ENCODE peak calls at places on chromosomes 5 and 9, in four cellular contexts. F, L, Y and A are unnamed samples.

GRCh38 chr5:102764381-102765005 is 9.4 kb downstream of the PAM start:
- DNase-seq in Y (no peak), L (no peak), F (no peak), A (no peak)

GRCh38 chr5:132420706-132421272 is 51.3 kb downstream of the SLC22A5 start:
- DNase-seq in Y (no peak), L (no peak), F (no peak), A (no peak)

GRCh38 chr9:8733096-8733954 is 933.7 kb upstream of the DMAC1 start:
- DNase-seq in L (no peak), F (no peak), Y (no peak), A (no peak)

GRCh38 chr5:89338935-89339334 is 456.0 kb upstream of the MEF2C start:
- DNase-seq in Y (peak), L (peak), F (no peak), A (no peak)

GRCh38 chr9:109796081-109796480 is 16.1 kb downstream of the PALM2AKAP2 start:
- DNase-seq in F (no peak), Y (no peak), L (no peak), A (no peak)

GRCh38 chr9:133869674-133870419 is 122.3 kb downstream of the VAV2 start:
- DNase-seq in L (no peak), F (no peak), Y (no peak), A (no peak)

GRCh38 chr5:100802188-100802587 is 100.9 kb downstream of the ST8SIA4 start:
- DNase-seq in F (no peak), L (no peak), Y (no peak), A (no peak)

GRCh38 chr9:137127301-137128157 is 11.4 kb upstream of the GRIN1 start:
- DNase-seq in F (no peak), L (no peak), Y (no peak), A (no peak)

GRCh38 chr5:157870837-157871834 is 12.2 kb upstream of the CLINT1 start:
- DNase-seq in Y (peak), L (no peak), F (no peak), A (no peak)

GRCh38 chr9:98742325-98743280 is 33.9 kb upstream of the GABBR2 start:
- DNase-seq in L (peak), F (no peak), Y (peak), A (no peak)

GRCh38 chr9:19641046-19641445 is 147.8 kb downstream of the SLC24A2 start:
- DNase-seq in F (no peak), Y (no peak), L (no peak), A (no peak)

GRCh38 chr5:169763437-169764301 is 126.6 kb downstream of the DOCK2 start:
- DNase-seq in Y (peak), F (no peak), L (no peak), A (no peak)

GRCh38 chr9:16721972-16722371 is 148.5 kb downstream of the BNC2 start:
- DNase-seq in L (no peak), F (no peak), Y (no peak), A (no peak)

GRCh38 chr5:152329191-152329590 is 75.9 kb downstream of the NMUR2 start:
- DNase-seq in L (no peak), F (no peak), Y (no peak), A (no peak)

GRCh38 chr5:81097733-81098132 is 135.4 kb upstream of the CKMT2 start:
- DNase-seq in F (no peak), Y (no peak), L (peak), A (no peak)

GRCh38 chr5:140327589-140327988 is 18.8 kb downstream of the HBEGF start:
- DNase-seq in Y (no peak), L (no peak), F (no peak), A (no peak)

GRCh38 chr9:134407123-134407779 is 81.0 kb downstream of the RXRA start:
- DNase-seq in L (peak), Y (peak), F (peak), A (peak)

GRCh38 chr5:115069087-115069968 is 100.4 kb downstream of the TRIM36 start:
- DNase-seq in F (peak), L (peak), Y (peak), A (no peak)

GRCh38 chr9:76985581-76985980 is 33.9 kb upstream of the FOXB2 start:
- DNase-seq in Y (no peak), L (no peak), F (no peak), A (no peak)

GRCh38 chr9:29806941-29807625 is 2233.8 kb upstream of the C9orf72 start:
- DNase-seq in Y (peak), L (no peak), F (no peak), A (no peak)

GRCh38 chr9:10612649-10613398 is at the start of gene PTPRD:
- DNase-seq in Y (no peak), F (peak), L (no peak), A (no peak)

GRCh38 chr9:135332979-135333748 is 146.4 kb upstream of the PPP1R26 start:
- DNase-seq in F (peak), Y (no peak), L (no peak), A (peak)

GRCh38 chr5:134114886-134115805 is 665 bp downstream of the TCF7 start:
- DNase-seq in F (peak), L (no peak), Y (no peak), A (no peak)

GRCh38 chr9:78821126-78821822 is 524.3 kb downstream of the PSAT1 start:
- DNase-seq in L (no peak), F (no peak), Y (peak), A (no peak)

GRCh38 chr5:136020383-136021015 is 8.3 kb upstream of the TGFBI start:
- DNase-seq in L (peak), Y (peak), F (no peak), A (no peak)

GRCh38 chr5:145568581-145568980 is 266.6 kb downstream of the PRELID2 start:
- DNase-seq in F (no peak), Y (no peak), L (no peak), A (no peak)

GRCh38 chr5:122221857-122222256 is 90.2 kb upstream of the SNCAIP start:
- DNase-seq in F (no peak), Y (no peak), L (no peak), A (no peak)
- TF ChIP-seq CTCF in F (no peak), Y (no peak), L (no peak), A (no peak)

GRCh38 chr9:34991833-34992375 is 2.4 kb downstream of the DNAJB5 start:
- DNase-seq in L (no peak), Y (no peak), F (no peak), A (no peak)
- TF ChIP-seq CTCF in L (no peak), Y (peak), F (no peak), A (no peak)

GRCh38 chr5:154849791-154850201 is 607 bp downstream of the FAXDC2 start:
- DNase-seq in L (no peak), F (no peak), Y (peak), A (no peak)
- TF ChIP-seq CTCF in L (no peak), F (no peak), Y (no peak), A (no peak)

GRCh38 chr5:97729938-97730337 is 546.9 kb upstream of the RIOK2 start:
- DNase-seq in L (no peak), Y (no peak), F (no peak), A (no peak)

GRCh38 chr5:97728920-97729319 is 545.9 kb upstream of the RIOK2 start:
- DNase-seq in Y (no peak), L (no peak), F (no peak), A (no peak)

GRCh38 chr5:97726106-97726505 is 543.1 kb upstream of the RIOK2 start:
- DNase-seq in F (no peak), Y (peak), L (no peak), A (no peak)
- TF ChIP-seq CTCF in F (peak), Y (peak), L (no peak), A (no peak)

DNA sequence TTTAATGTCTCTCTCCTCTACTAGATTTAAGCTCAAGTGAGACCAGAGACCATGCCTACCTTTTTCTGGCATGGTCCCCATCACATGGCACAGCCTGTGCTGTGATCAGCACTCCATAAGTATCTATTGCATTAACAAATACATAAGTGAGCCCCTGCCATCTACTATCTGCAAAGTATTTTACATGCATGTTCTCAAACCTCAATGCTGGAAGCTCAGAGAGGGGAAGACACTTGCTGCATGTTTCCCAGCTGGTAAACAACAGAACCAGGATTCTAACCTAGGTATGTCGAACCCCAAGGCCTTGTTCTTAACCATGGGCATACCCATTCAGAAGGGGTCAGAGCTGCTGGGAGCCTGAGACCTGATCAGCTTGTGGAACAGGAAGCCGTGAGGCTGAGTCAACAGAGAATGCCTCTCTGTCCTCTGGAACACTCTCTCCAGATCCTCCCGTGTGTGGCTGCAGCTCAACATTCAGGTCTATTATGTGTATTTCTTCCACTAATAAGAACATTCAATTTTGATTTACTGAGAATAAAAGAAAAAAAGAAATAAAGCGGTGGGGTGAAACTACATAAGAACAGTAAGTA is 232.5 kb upstream of the MSX2 start:
- DNase-seq in F (no peak), L (no peak), Y (no peak), A (no peak)
- TF ChIP-seq CTCF in F (no peak), L (no peak), Y (no peak), A (no peak)

DNA sequence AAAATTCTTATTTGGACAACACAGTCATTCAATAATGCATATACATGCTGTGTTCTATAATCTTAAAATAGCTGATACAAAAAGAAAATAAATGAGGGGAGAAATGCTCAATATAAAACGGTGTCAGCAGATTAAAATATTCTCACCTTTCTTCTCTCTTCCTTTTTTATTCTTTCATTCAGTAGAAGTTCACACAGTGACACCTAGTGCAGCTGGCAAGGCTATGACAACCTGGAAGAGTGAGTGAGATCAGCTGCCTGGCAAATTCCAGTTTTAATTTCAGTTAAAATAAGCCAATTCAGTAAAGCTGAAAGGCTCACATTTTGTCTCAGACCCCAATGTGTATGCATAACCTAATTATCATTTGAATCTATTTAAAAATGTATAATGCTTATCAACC is 150.3 kb downstream of the RASEF start:
- DNase-seq in F (no peak), L (no peak), Y (no peak), A (no peak)
- TF ChIP-seq CTCF in F (no peak), L (no peak), Y (no peak), A (no peak)

GRCh38 chr5:174585472-174585871 is 138.9 kb upstream of the MSX2 start:
- DNase-seq in Y (no peak), F (no peak), L (no peak), A (no peak)

GRCh38 chr5:174583071-174583470 is 141.3 kb upstream of the MSX2 start:
- DNase-seq in L (no peak), F (no peak), Y (no peak), A (no peak)

GRCh38 chr5:174576042-174576441 is 148.3 kb upstream of the MSX2 start:
- DNase-seq in F (no peak), L (no peak), Y (no peak), A (no peak)

DNA sequence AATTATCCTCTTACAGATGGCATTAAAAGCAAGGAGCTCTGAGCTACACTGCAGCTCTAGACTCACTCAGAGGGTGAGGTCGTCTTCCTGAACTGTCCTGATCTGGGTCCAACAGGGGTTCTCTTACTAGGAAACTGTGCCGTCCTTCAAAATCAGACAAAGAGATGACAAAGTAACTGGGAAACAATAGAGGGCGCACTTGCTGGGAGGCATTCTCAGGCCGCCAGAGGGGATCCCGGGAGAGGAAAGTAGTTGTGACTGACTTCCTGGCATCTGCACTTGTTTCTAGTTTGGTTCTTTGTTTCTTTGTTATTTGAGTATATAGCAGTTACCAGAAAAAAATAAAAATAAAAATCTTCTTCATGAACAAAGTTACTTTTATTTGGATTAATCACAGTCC is 142.9 kb upstream of the MSX2 start:
- DNase-seq in Y (no peak), L (no peak), F (peak), A (no peak)
- TF ChIP-seq CTCF in Y (no peak), L (peak), F (no peak), A (peak)

DNA sequence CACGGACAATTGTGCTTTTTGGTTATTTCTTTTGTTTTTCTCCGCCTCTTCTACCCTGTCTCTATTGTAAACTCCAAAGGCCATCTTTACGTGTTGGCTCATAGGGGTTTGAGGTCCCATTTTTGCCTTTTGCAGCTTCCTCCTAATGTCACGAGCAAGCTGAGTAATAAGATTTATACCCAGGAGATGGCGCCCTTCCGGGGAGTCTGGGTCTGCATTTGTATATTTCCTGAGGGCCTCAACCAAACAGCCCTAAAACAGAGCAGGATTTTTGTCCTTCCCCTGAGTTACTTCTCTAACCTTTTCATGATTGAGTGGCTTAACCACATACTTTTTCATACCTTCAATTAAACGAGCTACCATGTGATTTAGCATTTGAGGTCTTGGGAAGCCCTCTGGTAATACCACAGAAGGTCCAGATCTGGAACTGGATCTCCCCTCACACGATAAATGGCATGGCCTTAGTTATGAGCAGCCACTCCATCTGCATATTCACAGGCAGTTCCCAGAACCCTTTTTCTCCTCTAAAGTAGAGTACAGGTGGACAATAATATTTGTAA is 11.2 kb upstream of the CFAP95 start:
- DNase-seq in Y (peak), F (no peak), L (no peak), A (no peak)
- TF ChIP-seq CTCF in Y (peak), F (no peak), L (peak), A (peak)

GRCh38 chr5:74040065-74040551 is 414.1 kb downstream of the ARHGEF28 start:
- DNase-seq in Y (peak), L (peak), F (peak), A (no peak)
- TF ChIP-seq CTCF in Y (no peak), L (no peak), F (no peak), A (no peak)